ENCODE peak calls at places on chromosome 18, in ten cellular contexts. H, G, U, C, V, M, E, F, P and Y are unnamed samples.

GRCh38 chr18:7303306-7303705 is 72.4 kb downstream of the LRRC30 start:
- DNase-seq in H (no peak), G (no peak), U (no peak), C (no peak), V (no peak), M (no peak), E (no peak), F (no peak), P (no peak), Y (no peak)

GRCh38 chr18:41966943-41967342 is 11.9 kb downstream of the PIK3C3 start:
- DNase-seq in H (no peak), G (no peak), U (no peak), C (no peak), V (no peak), M (peak; percentile 41), E (no peak), F (no peak), P (no peak), Y (no peak)

GRCh38 chr18:34957119-34957863 is 83.9 kb upstream of the MAPRE2 start:
- DNase-seq in H (no peak), G (no peak), U (no peak), C (peak; percentile 25), V (no peak), M (no peak), E (no peak), F (no peak), P (no peak), Y (no peak)

GRCh38 chr18:67794512-67794911 is 278.0 kb upstream of the DSEL start:
- DNase-seq in H (peak; percentile 51), G (no peak), U (no peak), C (no peak), V (no peak), M (no peak), E (no peak), F (no peak), P (no peak), Y (no peak)

GRCh38 chr18:7727381-7728076 is 160.4 kb downstream of the PTPRM start:
- DNase-seq in H (no peak), G (no peak), U (no peak), C (no peak), V (no peak), M (no peak), E (no peak), F (no peak), P (no peak), Y (no peak)

GRCh38 chr18:79918089-79919011 is 33.1 kb downstream of the SLC66A2 start:
- DNase-seq in H (no peak), G (no peak), U (no peak), C (no peak), V (no peak), M (no peak), E (peak; percentile 37), F (peak; percentile 33), P (peak; percentile 6), Y (peak; percentile 51)

GRCh38 chr18:78769502-78770113 is 210.0 kb upstream of the SALL3 start:
- DNase-seq in H (no peak), G (no peak), U (no peak), C (no peak), V (no peak), M (no peak), E (peak; percentile 44), F (peak; percentile 26), P (no peak), Y (no peak)

GRCh38 chr18:46856975-46857374 is 60.3 kb downstream of the PIAS2 start:
- DNase-seq in H (no peak), G (no peak), U (no peak), C (no peak), V (no peak), M (no peak), E (no peak), F (no peak), P (no peak), Y (no peak)

GRCh38 chr18:48330016-48330991 is 78.9 kb downstream of the ZBTB7C start:
- DNase-seq in H (peak; percentile 69), G (peak; percentile 32), U (peak; percentile 60), C (no peak), V (no peak), M (no peak), E (no peak), F (no peak), P (no peak), Y (no peak)

GRCh38 chr18:13606589-13607254 is 119.6 kb downstream of the FAM210A start:
- DNase-seq in H (no peak), G (no peak), U (no peak), C (no peak), V (no peak), M (no peak), E (no peak), F (no peak), P (no peak), Y (no peak)

GRCh38 chr18:13262839-13263691 is 44.5 kb downstream of the LDLRAD4 start:
- DNase-seq in H (no peak), G (no peak), U (no peak), C (no peak), V (no peak), M (no peak), E (no peak), F (no peak), P (no peak), Y (no peak)

GRCh38 chr18:14768241-14768640 is 20.3 kb downstream of the ANKRD30B start:
- DNase-seq in H (no peak), G (no peak), U (no peak), C (no peak), V (no peak), M (no peak), E (no peak), F (no peak), P (no peak), Y (no peak)

DNA sequence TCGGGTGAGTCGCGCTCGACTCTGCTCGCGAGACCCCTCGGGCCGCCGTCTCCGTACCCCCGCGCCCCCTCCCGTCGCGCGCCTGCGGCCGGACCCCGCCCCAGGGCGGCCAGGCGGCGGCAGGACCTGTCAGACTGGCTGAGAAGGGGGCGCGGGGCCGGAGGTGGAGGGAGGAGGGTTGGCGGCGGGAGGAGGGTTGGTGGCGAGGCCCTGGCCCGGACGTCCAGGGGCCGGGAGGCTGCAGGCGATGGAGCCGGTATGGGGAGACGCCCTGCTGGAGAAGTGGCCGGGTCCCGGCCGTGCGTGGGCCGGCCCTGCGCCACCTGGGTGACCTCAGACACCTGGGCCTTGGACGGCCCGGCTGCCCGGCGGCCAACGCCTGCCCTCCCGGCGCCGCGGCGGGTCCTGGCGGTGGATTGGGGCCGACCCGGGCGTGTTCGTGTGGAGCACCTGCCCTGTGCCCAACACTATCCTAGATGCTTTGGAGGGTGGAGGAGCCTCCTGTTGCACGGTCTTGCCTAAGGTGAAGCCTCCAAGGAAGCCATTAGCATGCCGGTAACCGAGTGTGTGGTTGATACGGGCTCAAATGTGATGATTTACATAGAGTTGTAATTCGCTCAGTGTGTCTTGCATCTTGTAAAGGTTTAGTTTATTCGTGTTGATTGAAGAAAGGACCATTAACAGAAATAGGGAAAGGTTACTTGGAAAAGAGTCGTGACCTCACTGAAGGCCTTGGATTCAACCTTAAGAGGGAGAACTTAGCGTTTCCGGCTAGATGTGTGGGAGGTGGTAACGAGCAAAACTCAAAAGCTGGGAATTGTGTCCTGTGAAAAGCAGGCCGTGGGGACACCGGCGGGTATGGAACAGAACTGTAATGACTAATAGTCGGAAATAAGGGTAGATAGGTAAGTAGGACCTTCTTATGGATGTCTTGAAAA is 570 bp downstream of the MYL12B start:
- DNase-seq in H (no peak), G (no peak), U (no peak), C (peak; percentile 51), V (no peak), M (no peak), E (no peak), F (no peak), P (no peak), Y (peak; percentile 62)
- H3K4me1 ChIP-seq in H (peaks cover 12% of the 10 kb centered on the region), G (peaks cover 42% of the 10 kb centered on the region), U (peaks cover 58% of the 10 kb centered on the region), C (peaks cover 45% of the 10 kb centered on the region), V (peaks cover 5% of the 10 kb centered on the region), M (peaks cover 21% of the 10 kb centered on the region), E (peaks cover 59% of the 10 kb centered on the region), F (no peaks in the 10 kb centered on the region), P (peaks cover 82% of the 10 kb centered on the region), Y (peaks cover 47% of the 10 kb centered on the region)

GRCh38 chr18:75531851-75532241 is 104.3 kb upstream of the SMIM21 start:
- DNase-seq in H (no peak), G (no peak), U (no peak), C (no peak), V (no peak), M (no peak), E (no peak), F (no peak), P (no peak), Y (no peak)
- TF ChIP-seq POLR2A in H (no peak), G (no peak), U (no peak), C (no peak), V (no peak), M (no peak), E (no peak), F (no peak), P (no peak), Y (no peak)

DNA sequence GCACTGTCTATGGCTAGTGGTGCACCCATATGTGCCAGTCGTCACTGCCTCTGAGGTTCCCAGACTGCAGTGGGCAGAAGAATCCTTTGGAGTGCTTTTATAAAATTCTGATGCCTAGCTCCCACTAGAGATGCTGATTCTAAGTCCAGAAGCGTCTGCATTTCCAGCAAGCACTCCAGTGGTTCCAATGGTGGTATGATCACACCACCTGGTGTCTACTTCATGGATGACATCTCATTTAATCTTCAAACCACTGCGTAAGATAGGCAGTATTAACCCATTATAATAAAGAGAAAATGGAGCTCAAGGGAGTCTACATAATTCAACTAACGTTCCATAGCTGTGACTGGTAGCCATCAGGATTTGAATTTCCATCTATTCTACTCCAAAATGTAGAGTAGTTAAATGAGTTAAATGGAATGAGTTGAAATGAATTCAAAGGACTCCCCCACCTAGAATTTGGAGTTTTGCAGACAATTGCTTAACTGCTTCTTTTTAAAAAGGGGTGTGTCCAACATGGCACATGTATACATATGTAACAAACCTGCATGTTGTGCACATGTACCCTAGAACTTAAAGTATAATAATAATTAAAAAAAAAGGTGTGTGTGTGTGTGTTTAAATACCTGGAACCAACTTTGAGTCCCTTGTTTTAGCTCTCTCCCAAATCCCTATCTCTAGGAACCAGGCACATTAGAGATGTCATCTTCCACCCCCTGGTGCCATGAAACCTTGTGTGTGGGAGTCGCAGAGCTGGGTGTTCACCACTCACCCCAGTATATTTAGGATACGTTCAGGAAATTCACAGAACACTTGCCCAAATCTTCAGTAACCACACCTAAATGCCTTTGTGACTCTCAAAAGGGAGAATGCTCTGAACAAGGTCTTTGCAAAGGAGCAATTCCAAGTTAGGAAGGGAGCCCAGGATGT is 14.1 kb downstream of the LAMA3 start:
- DNase-seq in H (peak; percentile 79), G (peak; percentile 43), U (peak; percentile 3), C (peak; percentile 80), V (peak; percentile 46), M (no peak), E (no peak), F (no peak), P (no peak), Y (peak; percentile 45)
- TF ChIP-seq CTCF in H (peak; percentile 83), G (peak; percentile 73), U (peak; percentile 35), C (peak; percentile 35), V (peak; percentile 79), M (peak; percentile 38), E (peak; percentile 17), F (peak; percentile 90), P (peak; percentile 18), Y (peak; percentile 63)

DNA sequence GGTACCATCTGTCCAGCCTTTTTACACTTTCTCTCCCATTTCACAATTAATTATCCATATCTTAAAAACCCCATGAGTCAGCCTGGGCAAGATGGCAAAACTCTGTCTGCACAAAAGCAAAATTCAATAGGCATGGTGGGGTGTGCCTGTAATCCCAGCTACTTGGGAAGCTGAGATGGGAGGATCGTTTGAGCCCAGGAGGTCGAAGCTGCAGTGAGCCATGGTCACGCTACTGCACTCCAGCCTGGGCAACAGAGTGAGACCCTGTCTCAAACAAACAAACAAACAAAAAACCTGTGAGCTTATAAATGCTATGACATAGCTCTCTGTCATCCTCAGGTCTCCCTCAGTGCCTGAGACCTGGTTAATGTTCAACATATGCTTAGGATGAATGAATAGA is 146.2 kb upstream of the TTC39C start:
- DNase-seq in H (no peak), G (no peak), U (no peak), C (no peak), V (no peak), M (no peak), E (no peak), F (no peak), P (no peak), Y (no peak)
- H3K4me1 ChIP-seq in H (no peaks in the 10 kb centered on the region), G (peaks cover 21% of the 10 kb centered on the region), U (no peaks in the 10 kb centered on the region), C (peaks cover 4% of the 10 kb centered on the region), V (no peaks in the 10 kb centered on the region), M (no peaks in the 10 kb centered on the region), E (no peaks in the 10 kb centered on the region), F (no peaks in the 10 kb centered on the region), P (no peaks in the 10 kb centered on the region), Y (no peaks in the 10 kb centered on the region)